ENCODE peak calls at places on chromosome 14, in six cellular contexts. One of them, this sample, is unnamed.

GRCh38 chr14:54374117-54374884 is 22.5 kb upstream of the CDKN3 start:
- DNase-seq in esophagus muscularis mucosa: no peak
- DNase-seq in stomach: no peak
- DNase-seq in A549: no peak
- DNase-seq in GM12878: no peak
- DNase-seq in sigmoid colon: no peak
- DNase-seq in this sample: no peak

GRCh38 chr14:64704743-64705405 is 650 bp downstream of the PLEKHG3 start:
- DNase-seq in esophagus muscularis mucosa: no peak
- DNase-seq in stomach: peak; percentile 57
- DNase-seq in A549: no peak
- DNase-seq in GM12878: no peak
- DNase-seq in sigmoid colon: peak; percentile 72
- DNase-seq in this sample: peak; percentile 83

GRCh38 chr14:53668861-53669260 is 287.8 kb downstream of the BMP4 start:
- DNase-seq in esophagus muscularis mucosa: no peak
- DNase-seq in stomach: no peak
- DNase-seq in A549: no peak
- DNase-seq in GM12878: no peak
- DNase-seq in sigmoid colon: no peak
- DNase-seq in this sample: no peak

GRCh38 chr14:45559626-45560025 is 306.6 kb upstream of the MIS18BP1 start:
- DNase-seq in esophagus muscularis mucosa: no peak
- DNase-seq in stomach: no peak
- DNase-seq in A549: no peak
- DNase-seq in GM12878: no peak
- DNase-seq in sigmoid colon: no peak
- DNase-seq in this sample: no peak

GRCh38 chr14:22263961-22264360 is 325.1 kb downstream of the DAD1 start:
- DNase-seq in esophagus muscularis mucosa: no peak
- DNase-seq in stomach: no peak
- DNase-seq in A549: no peak
- DNase-seq in GM12878: no peak
- DNase-seq in sigmoid colon: no peak
- DNase-seq in this sample: no peak

GRCh38 chr14:75724414-75725204 is 63.6 kb downstream of the TTLL5 start:
- DNase-seq in esophagus muscularis mucosa: no peak
- DNase-seq in stomach: no peak
- DNase-seq in A549: no peak
- DNase-seq in GM12878: no peak
- DNase-seq in sigmoid colon: no peak
- DNase-seq in this sample: no peak

GRCh38 chr14:87405563-87405962 is 587.4 kb downstream of the GALC start:
- DNase-seq in esophagus muscularis mucosa: no peak
- DNase-seq in stomach: no peak
- DNase-seq in A549: no peak
- DNase-seq in GM12878: no peak
- DNase-seq in sigmoid colon: no peak
- DNase-seq in this sample: no peak

GRCh38 chr14:81247271-81247766 is 26.6 kb upstream of the GTF2A1 start:
- DNase-seq in esophagus muscularis mucosa: peak; percentile 77
- DNase-seq in stomach: peak; percentile 44
- DNase-seq in A549: no peak
- DNase-seq in GM12878: no peak
- DNase-seq in sigmoid colon: no peak
- DNase-seq in this sample: no peak

GRCh38 chr14:89032086-89032649 is 207.7 kb downstream of the TTC8 start:
- DNase-seq in esophagus muscularis mucosa: peak; percentile 24
- DNase-seq in stomach: no peak
- DNase-seq in A549: no peak
- DNase-seq in GM12878: no peak
- DNase-seq in sigmoid colon: no peak
- DNase-seq in this sample: no peak

GRCh38 chr14:83473846-83474245 is 1940.2 kb upstream of the SEL1L start:
- DNase-seq in esophagus muscularis mucosa: no peak
- DNase-seq in stomach: no peak
- DNase-seq in A549: no peak
- DNase-seq in GM12878: no peak
- DNase-seq in sigmoid colon: no peak
- DNase-seq in this sample: no peak

GRCh38 chr14:97459180-97459579 is 662.0 kb downstream of the VRK1 start:
- DNase-seq in esophagus muscularis mucosa: no peak
- DNase-seq in stomach: no peak
- DNase-seq in A549: no peak
- DNase-seq in GM12878: no peak
- DNase-seq in sigmoid colon: no peak
- DNase-seq in this sample: no peak

GRCh38 chr14:87994974-87995373 is 2.0 kb upstream of the GALC start:
- DNase-seq in esophagus muscularis mucosa: no peak
- DNase-seq in stomach: no peak
- DNase-seq in A549: no peak
- DNase-seq in GM12878: peak; percentile 83
- DNase-seq in sigmoid colon: no peak
- DNase-seq in this sample: no peak

GRCh38 chr14:75247286-75247922 is 31.2 kb upstream of the FOS start:
- DNase-seq in esophagus muscularis mucosa: no peak
- DNase-seq in stomach: no peak
- DNase-seq in A549: no peak
- DNase-seq in GM12878: peak; percentile 40
- DNase-seq in sigmoid colon: no peak
- DNase-seq in this sample: no peak

GRCh38 chr14:52348279-52348678 is 34.2 kb downstream of the PTGER2 start:
- DNase-seq in esophagus muscularis mucosa: no peak
- DNase-seq in stomach: no peak
- DNase-seq in A549: no peak
- DNase-seq in GM12878: no peak
- DNase-seq in sigmoid colon: no peak
- DNase-seq in this sample: no peak

GRCh38 chr14:65257405-65257804 is 155.1 kb upstream of the MAX start:
- DNase-seq in esophagus muscularis mucosa: no peak
- DNase-seq in stomach: no peak
- DNase-seq in A549: no peak
- DNase-seq in GM12878: no peak
- DNase-seq in sigmoid colon: no peak
- DNase-seq in this sample: no peak

GRCh38 chr14:21974741-21975140 is 301.1 kb upstream of the OR4E1 start:
- DNase-seq in esophagus muscularis mucosa: no peak
- DNase-seq in stomach: no peak
- DNase-seq in A549: no peak
- DNase-seq in GM12878: no peak
- DNase-seq in sigmoid colon: no peak
- DNase-seq in this sample: no peak

GRCh38 chr14:80784824-80785223 is 156.7 kb downstream of the CEP128 start:
- DNase-seq in esophagus muscularis mucosa: no peak
- DNase-seq in stomach: no peak
- DNase-seq in A549: no peak
- DNase-seq in GM12878: no peak
- DNase-seq in sigmoid colon: no peak
- DNase-seq in this sample: no peak

GRCh38 chr14:105873870-105874512 is 347.6 kb downstream of the TMEM121 start:
- DNase-seq in esophagus muscularis mucosa: no peak
- DNase-seq in stomach: no peak
- DNase-seq in A549: no peak
- DNase-seq in GM12878: no peak
- DNase-seq in sigmoid colon: no peak
- DNase-seq in this sample: no peak

GRCh38 chr14:68284834-68285233 is 465.3 kb downstream of the RAD51B start:
- DNase-seq in esophagus muscularis mucosa: no peak
- DNase-seq in stomach: no peak
- DNase-seq in A549: no peak
- DNase-seq in GM12878: peak; percentile 90
- DNase-seq in sigmoid colon: no peak
- DNase-seq in this sample: no peak
- TF ChIP-seq EP300 in esophagus muscularis mucosa: no peak
- TF ChIP-seq EP300 in stomach: no peak
- TF ChIP-seq EP300 in A549: no peak
- TF ChIP-seq EP300 in GM12878: peak; percentile 22
- TF ChIP-seq EP300 in sigmoid colon: no peak
- TF ChIP-seq EP300 in this sample: no peak

GRCh38 chr14:96039633-96040311 is 610 bp downstream of the C14orf132 start:
- DNase-seq in esophagus muscularis mucosa: no peak
- DNase-seq in stomach: no peak
- DNase-seq in A549: peak; percentile 24
- DNase-seq in GM12878: no peak
- DNase-seq in sigmoid colon: peak; percentile 70
- DNase-seq in this sample: no peak

GRCh38 chr14:96037891-96038557 is 1.1 kb upstream of the C14orf132 start:
- DNase-seq in esophagus muscularis mucosa: no peak
- DNase-seq in stomach: peak; percentile 57
- DNase-seq in A549: peak; percentile 34
- DNase-seq in GM12878: no peak
- DNase-seq in sigmoid colon: peak; percentile 77
- DNase-seq in this sample: peak; percentile 89

GRCh38 chr14:96040836-96041371 is 1.7 kb downstream of the C14orf132 start:
- DNase-seq in esophagus muscularis mucosa: no peak
- DNase-seq in stomach: no peak
- DNase-seq in A549: no peak
- DNase-seq in GM12878: no peak
- DNase-seq in sigmoid colon: no peak
- DNase-seq in this sample: no peak

GRCh38 chr14:96038558-96038919 is 623 bp upstream of the C14orf132 start:
- DNase-seq in esophagus muscularis mucosa: no peak
- DNase-seq in stomach: no peak
- DNase-seq in A549: no peak
- DNase-seq in GM12878: no peak
- DNase-seq in sigmoid colon: no peak
- DNase-seq in this sample: no peak

DNA sequence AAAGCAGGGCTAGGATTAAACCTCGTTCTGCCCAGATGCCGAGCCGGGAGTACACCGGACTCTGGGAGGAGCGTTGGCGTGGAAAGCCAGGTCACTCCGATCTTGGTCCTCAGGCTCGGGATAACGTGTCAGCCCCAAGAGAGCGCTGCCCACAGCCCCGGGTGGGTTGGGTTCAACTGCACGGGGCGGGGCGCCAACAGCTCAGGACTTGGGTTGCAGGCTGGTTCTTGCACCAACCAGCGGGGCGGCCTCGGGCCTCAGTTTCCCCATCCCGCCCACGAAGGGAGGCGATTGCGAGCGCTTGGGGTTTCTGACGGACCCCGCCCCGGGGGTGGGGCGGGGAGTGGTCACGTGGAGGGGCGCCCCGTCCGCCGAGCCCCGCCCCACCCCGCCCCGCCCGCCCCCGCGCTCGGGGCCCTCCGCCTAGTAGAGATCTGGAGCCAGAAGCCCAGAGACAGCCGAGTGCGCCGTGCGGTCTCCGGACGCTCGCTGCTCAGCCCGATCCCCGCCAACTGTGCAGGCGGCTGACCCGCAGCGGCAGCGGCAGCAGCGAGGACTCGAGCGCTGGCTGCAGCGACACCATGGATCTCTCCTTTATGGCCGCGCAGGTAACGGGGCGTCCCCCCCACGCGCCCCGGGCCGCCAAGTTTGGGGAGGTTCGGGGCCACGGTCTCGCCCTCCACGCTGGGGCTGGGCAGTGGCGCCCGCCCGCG is at the start of gene C14orf132:
- DNase-seq in esophagus muscularis mucosa: no peak
- DNase-seq in stomach: peak; percentile 58
- DNase-seq in A549: peak; percentile 52
- DNase-seq in GM12878: no peak
- DNase-seq in sigmoid colon: peak; percentile 85
- DNase-seq in this sample: peak; percentile 87
- TF ChIP-seq POLR2A in esophagus muscularis mucosa: peak; percentile 25
- TF ChIP-seq POLR2A in stomach: no peak
- TF ChIP-seq POLR2A in A549: peak; percentile 57
- TF ChIP-seq POLR2A in GM12878: peak; percentile 55
- TF ChIP-seq POLR2A in sigmoid colon: peak; percentile 48
- TF ChIP-seq POLR2A in this sample: no peak

GRCh38 chr14:33657478-33657877 is 293.4 kb downstream of the EGLN3 start:
- DNase-seq in esophagus muscularis mucosa: no peak
- DNase-seq in stomach: no peak
- DNase-seq in A549: no peak
- DNase-seq in GM12878: no peak
- DNase-seq in sigmoid colon: no peak
- DNase-seq in this sample: no peak

GRCh38 chr14:33655421-33655820 is 295.5 kb downstream of the EGLN3 start:
- DNase-seq in esophagus muscularis mucosa: no peak
- DNase-seq in stomach: no peak
- DNase-seq in A549: no peak
- DNase-seq in GM12878: no peak
- DNase-seq in sigmoid colon: no peak
- DNase-seq in this sample: no peak

GRCh38 chr14:33646692-33647260 is 304.1 kb downstream of the EGLN3 start:
- DNase-seq in esophagus muscularis mucosa: no peak
- DNase-seq in stomach: no peak
- DNase-seq in A549: no peak
- DNase-seq in GM12878: no peak
- DNase-seq in sigmoid colon: no peak
- DNase-seq in this sample: no peak

GRCh38 chr14:33647385-33647786 is 303.5 kb downstream of the EGLN3 start:
- DNase-seq in esophagus muscularis mucosa: no peak
- DNase-seq in stomach: no peak
- DNase-seq in A549: no peak
- DNase-seq in GM12878: no peak
- DNase-seq in sigmoid colon: no peak
- DNase-seq in this sample: no peak

GRCh38 chr14:33652566-33653320 is 298.1 kb downstream of the EGLN3 start:
- DNase-seq in esophagus muscularis mucosa: no peak
- DNase-seq in stomach: no peak
- DNase-seq in A549: no peak
- DNase-seq in GM12878: no peak
- DNase-seq in sigmoid colon: no peak
- DNase-seq in this sample: no peak
- TF ChIP-seq EP300 in esophagus muscularis mucosa: no peak
- TF ChIP-seq EP300 in stomach: no peak
- TF ChIP-seq EP300 in A549: no peak
- TF ChIP-seq EP300 in GM12878: no peak
- TF ChIP-seq EP300 in sigmoid colon: no peak
- TF ChIP-seq EP300 in this sample: no peak

GRCh38 chr14:26597136-26598080 is at the start of gene NOVA1:
- DNase-seq in esophagus muscularis mucosa: no peak
- DNase-seq in stomach: no peak
- DNase-seq in A549: peak; percentile 3
- DNase-seq in GM12878: no peak
- DNase-seq in sigmoid colon: peak; percentile 72
- DNase-seq in this sample: peak; percentile 77
- TF ChIP-seq POLR2A in esophagus muscularis mucosa: no peak
- TF ChIP-seq POLR2A in stomach: no peak
- TF ChIP-seq POLR2A in A549: no peak
- TF ChIP-seq POLR2A in GM12878: no peak
- TF ChIP-seq POLR2A in sigmoid colon: no peak
- TF ChIP-seq POLR2A in this sample: peak; percentile 29

GRCh38 chr14:98819132-98819866 is 452.7 kb downstream of the BCL11B start:
- DNase-seq in esophagus muscularis mucosa: no peak
- DNase-seq in stomach: no peak
- DNase-seq in A549: no peak
- DNase-seq in GM12878: no peak
- DNase-seq in sigmoid colon: no peak
- DNase-seq in this sample: no peak
- TF ChIP-seq EP300 in esophagus muscularis mucosa: no peak
- TF ChIP-seq EP300 in stomach: no peak
- TF ChIP-seq EP300 in A549: no peak
- TF ChIP-seq EP300 in GM12878: no peak
- TF ChIP-seq EP300 in sigmoid colon: no peak
- TF ChIP-seq EP300 in this sample: no peak

This sample was measured in suprapubic skin.